ENCODE peak calls at places on chromosomes 1 and 21, in eight cellular contexts. One of them, this sample, is unnamed.

GRCh38 chr1:14215151-14215550 is 383.3 kb upstream of the KAZN start:
- DNase-seq in hypothalamus: no peak
- DNase-seq in activated naive CD4-positive, alpha-beta T cell: no peak
- DNase-seq in naive thymus-derived CD8-positive, alpha-beta T cell: no peak
- DNase-seq in anterior cingulate cortex: no peak
- DNase-seq in T-helper 17 cell: no peak
- DNase-seq in left cardiac atrium: no peak
- DNase-seq in fibroblast of villous mesenchyme: no peak
- DNase-seq in this sample: no peak

GRCh38 chr21:27804515-27804914 is 837.6 kb upstream of the ADAMTS5 start:
- DNase-seq in hypothalamus: no peak
- DNase-seq in activated naive CD4-positive, alpha-beta T cell: no peak
- DNase-seq in naive thymus-derived CD8-positive, alpha-beta T cell: no peak
- DNase-seq in anterior cingulate cortex: no peak
- DNase-seq in T-helper 17 cell: no peak
- DNase-seq in left cardiac atrium: no peak
- DNase-seq in fibroblast of villous mesenchyme: no peak
- DNase-seq in this sample: no peak

GRCh38 chr1:53073287-53073686 is 11.3 kb downstream of the PODN start:
- DNase-seq in hypothalamus: no peak
- DNase-seq in activated naive CD4-positive, alpha-beta T cell: no peak
- DNase-seq in naive thymus-derived CD8-positive, alpha-beta T cell: no peak
- DNase-seq in anterior cingulate cortex: no peak
- DNase-seq in T-helper 17 cell: no peak
- DNase-seq in left cardiac atrium: peak
- DNase-seq in fibroblast of villous mesenchyme: no peak
- DNase-seq in this sample: no peak

GRCh38 chr1:115671176-115672062 is 29.6 kb downstream of the VANGL1 start:
- DNase-seq in hypothalamus: no peak
- DNase-seq in activated naive CD4-positive, alpha-beta T cell: no peak
- DNase-seq in naive thymus-derived CD8-positive, alpha-beta T cell: no peak
- DNase-seq in anterior cingulate cortex: no peak
- DNase-seq in T-helper 17 cell: no peak
- DNase-seq in left cardiac atrium: no peak
- DNase-seq in fibroblast of villous mesenchyme: peak
- DNase-seq in this sample: no peak

GRCh38 chr1:77900687-77901293 is 12.4 kb downstream of the NEXN start:
- DNase-seq in hypothalamus: no peak
- DNase-seq in activated naive CD4-positive, alpha-beta T cell: no peak
- DNase-seq in naive thymus-derived CD8-positive, alpha-beta T cell: no peak
- DNase-seq in anterior cingulate cortex: no peak
- DNase-seq in T-helper 17 cell: no peak
- DNase-seq in left cardiac atrium: no peak
- DNase-seq in fibroblast of villous mesenchyme: peak
- DNase-seq in this sample: peak

GRCh38 chr1:101723415-101723814 is 273.3 kb downstream of the OLFM3 start:
- DNase-seq in hypothalamus: no peak
- DNase-seq in activated naive CD4-positive, alpha-beta T cell: no peak
- DNase-seq in naive thymus-derived CD8-positive, alpha-beta T cell: no peak
- DNase-seq in anterior cingulate cortex: no peak
- DNase-seq in T-helper 17 cell: no peak
- DNase-seq in left cardiac atrium: no peak
- DNase-seq in fibroblast of villous mesenchyme: no peak
- DNase-seq in this sample: no peak

GRCh38 chr1:221335161-221336101 is 406.5 kb downstream of the DUSP10 start:
- DNase-seq in hypothalamus: no peak
- DNase-seq in activated naive CD4-positive, alpha-beta T cell: no peak
- DNase-seq in naive thymus-derived CD8-positive, alpha-beta T cell: no peak
- DNase-seq in anterior cingulate cortex: peak
- DNase-seq in T-helper 17 cell: no peak
- DNase-seq in left cardiac atrium: peak
- DNase-seq in fibroblast of villous mesenchyme: peak
- DNase-seq in this sample: peak

GRCh38 chr1:21955474-21956281 is 18.6 kb upstream of the HSPG2 start:
- DNase-seq in hypothalamus: no peak
- DNase-seq in activated naive CD4-positive, alpha-beta T cell: no peak
- DNase-seq in naive thymus-derived CD8-positive, alpha-beta T cell: no peak
- DNase-seq in anterior cingulate cortex: no peak
- DNase-seq in T-helper 17 cell: no peak
- DNase-seq in left cardiac atrium: no peak
- DNase-seq in fibroblast of villous mesenchyme: no peak
- DNase-seq in this sample: peak

GRCh38 chr1:220544901-220545303 is 17.0 kb downstream of the MARK1 start:
- DNase-seq in hypothalamus: no peak
- DNase-seq in activated naive CD4-positive, alpha-beta T cell: no peak
- DNase-seq in naive thymus-derived CD8-positive, alpha-beta T cell: no peak
- DNase-seq in anterior cingulate cortex: no peak
- DNase-seq in T-helper 17 cell: no peak
- DNase-seq in left cardiac atrium: no peak
- DNase-seq in fibroblast of villous mesenchyme: peak
- DNase-seq in this sample: peak

GRCh38 chr1:165595561-165595960 is 35.5 kb upstream of the MGST3 start:
- DNase-seq in hypothalamus: no peak
- DNase-seq in activated naive CD4-positive, alpha-beta T cell: no peak
- DNase-seq in naive thymus-derived CD8-positive, alpha-beta T cell: no peak
- DNase-seq in anterior cingulate cortex: no peak
- DNase-seq in T-helper 17 cell: no peak
- DNase-seq in left cardiac atrium: no peak
- DNase-seq in fibroblast of villous mesenchyme: peak
- DNase-seq in this sample: no peak

GRCh38 chr1:1067284-1068076 is 6.6 kb downstream of the RNF223 start:
- DNase-seq in hypothalamus: no peak
- DNase-seq in activated naive CD4-positive, alpha-beta T cell: no peak
- DNase-seq in naive thymus-derived CD8-positive, alpha-beta T cell: no peak
- DNase-seq in anterior cingulate cortex: no peak
- DNase-seq in T-helper 17 cell: no peak
- DNase-seq in left cardiac atrium: no peak
- DNase-seq in fibroblast of villous mesenchyme: no peak
- DNase-seq in this sample: no peak

GRCh38 chr1:201637282-201638076 is 98.6 kb downstream of the NAV1 start:
- DNase-seq in hypothalamus: no peak
- DNase-seq in activated naive CD4-positive, alpha-beta T cell: no peak
- DNase-seq in naive thymus-derived CD8-positive, alpha-beta T cell: no peak
- DNase-seq in anterior cingulate cortex: no peak
- DNase-seq in T-helper 17 cell: no peak
- DNase-seq in left cardiac atrium: no peak
- DNase-seq in fibroblast of villous mesenchyme: peak
- DNase-seq in this sample: no peak

GRCh38 chr1:8004803-8005573 is 21.1 kb downstream of the ERRFI1 start:
- DNase-seq in hypothalamus: no peak
- DNase-seq in activated naive CD4-positive, alpha-beta T cell: no peak
- DNase-seq in naive thymus-derived CD8-positive, alpha-beta T cell: no peak
- DNase-seq in anterior cingulate cortex: no peak
- DNase-seq in T-helper 17 cell: no peak
- DNase-seq in left cardiac atrium: peak
- DNase-seq in fibroblast of villous mesenchyme: peak
- DNase-seq in this sample: no peak

GRCh38 chr1:117589531-117589930 is 16.3 kb upstream of the TENT5C start:
- DNase-seq in hypothalamus: no peak
- DNase-seq in activated naive CD4-positive, alpha-beta T cell: no peak
- DNase-seq in naive thymus-derived CD8-positive, alpha-beta T cell: no peak
- DNase-seq in anterior cingulate cortex: no peak
- DNase-seq in T-helper 17 cell: no peak
- DNase-seq in left cardiac atrium: no peak
- DNase-seq in fibroblast of villous mesenchyme: no peak
- DNase-seq in this sample: no peak

GRCh38 chr1:114108741-114109255 is 44.9 kb downstream of the SYT6 start:
- DNase-seq in hypothalamus: no peak
- DNase-seq in activated naive CD4-positive, alpha-beta T cell: no peak
- DNase-seq in naive thymus-derived CD8-positive, alpha-beta T cell: no peak
- DNase-seq in anterior cingulate cortex: no peak
- DNase-seq in T-helper 17 cell: no peak
- DNase-seq in left cardiac atrium: peak
- DNase-seq in fibroblast of villous mesenchyme: no peak
- DNase-seq in this sample: no peak

GRCh38 chr1:17904290-17904689 is 149.2 kb downstream of the ACTL8 start:
- DNase-seq in hypothalamus: no peak
- DNase-seq in activated naive CD4-positive, alpha-beta T cell: no peak
- DNase-seq in naive thymus-derived CD8-positive, alpha-beta T cell: no peak
- DNase-seq in anterior cingulate cortex: no peak
- DNase-seq in T-helper 17 cell: no peak
- DNase-seq in left cardiac atrium: no peak
- DNase-seq in fibroblast of villous mesenchyme: no peak
- DNase-seq in this sample: no peak

GRCh38 chr1:92486251-92487077 is at the start of gene GFI1:
- DNase-seq in hypothalamus: no peak
- DNase-seq in activated naive CD4-positive, alpha-beta T cell: no peak
- DNase-seq in naive thymus-derived CD8-positive, alpha-beta T cell: peak
- DNase-seq in anterior cingulate cortex: no peak
- DNase-seq in T-helper 17 cell: no peak
- DNase-seq in left cardiac atrium: peak
- DNase-seq in fibroblast of villous mesenchyme: peak
- DNase-seq in this sample: no peak

GRCh38 chr1:221742555-221743415 is 896 bp upstream of the DUSP10 start:
- DNase-seq in hypothalamus: peak
- DNase-seq in activated naive CD4-positive, alpha-beta T cell: peak
- DNase-seq in naive thymus-derived CD8-positive, alpha-beta T cell: peak
- DNase-seq in anterior cingulate cortex: peak
- DNase-seq in T-helper 17 cell: peak
- DNase-seq in left cardiac atrium: peak
- DNase-seq in fibroblast of villous mesenchyme: peak
- DNase-seq in this sample: peak

GRCh38 chr1:153389978-153390879 is 644 bp downstream of the S100A8 start:
- DNase-seq in hypothalamus: no peak
- DNase-seq in activated naive CD4-positive, alpha-beta T cell: no peak
- DNase-seq in naive thymus-derived CD8-positive, alpha-beta T cell: no peak
- DNase-seq in anterior cingulate cortex: no peak
- DNase-seq in T-helper 17 cell: no peak
- DNase-seq in left cardiac atrium: no peak
- DNase-seq in fibroblast of villous mesenchyme: no peak
- DNase-seq in this sample: no peak

GRCh38 chr1:4268262-4268889 is 368.3 kb upstream of the C1orf174 start:
- DNase-seq in hypothalamus: no peak
- DNase-seq in activated naive CD4-positive, alpha-beta T cell: no peak
- DNase-seq in naive thymus-derived CD8-positive, alpha-beta T cell: no peak
- DNase-seq in anterior cingulate cortex: no peak
- DNase-seq in T-helper 17 cell: no peak
- DNase-seq in left cardiac atrium: no peak
- DNase-seq in fibroblast of villous mesenchyme: no peak
- DNase-seq in this sample: no peak

GRCh38 chr1:20725189-20726106 is 7.1 kb downstream of the SH2D5 start:
- DNase-seq in hypothalamus: no peak
- DNase-seq in activated naive CD4-positive, alpha-beta T cell: no peak
- DNase-seq in naive thymus-derived CD8-positive, alpha-beta T cell: no peak
- DNase-seq in anterior cingulate cortex: no peak
- DNase-seq in T-helper 17 cell: no peak
- DNase-seq in left cardiac atrium: no peak
- DNase-seq in fibroblast of villous mesenchyme: peak
- DNase-seq in this sample: no peak

GRCh38 chr1:154534263-154534844 is 24.1 kb downstream of the UBE2Q1 start:
- DNase-seq in hypothalamus: no peak
- DNase-seq in activated naive CD4-positive, alpha-beta T cell: no peak
- DNase-seq in naive thymus-derived CD8-positive, alpha-beta T cell: no peak
- DNase-seq in anterior cingulate cortex: no peak
- DNase-seq in T-helper 17 cell: no peak
- DNase-seq in left cardiac atrium: no peak
- DNase-seq in fibroblast of villous mesenchyme: peak
- DNase-seq in this sample: no peak

GRCh38 chr21:45937721-45938452 is 43.7 kb upstream of the COL6A1 start:
- DNase-seq in hypothalamus: no peak
- DNase-seq in activated naive CD4-positive, alpha-beta T cell: no peak
- DNase-seq in naive thymus-derived CD8-positive, alpha-beta T cell: no peak
- DNase-seq in anterior cingulate cortex: no peak
- DNase-seq in T-helper 17 cell: no peak
- DNase-seq in left cardiac atrium: no peak
- DNase-seq in fibroblast of villous mesenchyme: no peak
- DNase-seq in this sample: no peak

GRCh38 chr1:233704125-233704881 is 90.4 kb downstream of the KCNK1 start:
- DNase-seq in hypothalamus: no peak
- DNase-seq in activated naive CD4-positive, alpha-beta T cell: no peak
- DNase-seq in naive thymus-derived CD8-positive, alpha-beta T cell: no peak
- DNase-seq in anterior cingulate cortex: no peak
- DNase-seq in T-helper 17 cell: no peak
- DNase-seq in left cardiac atrium: no peak
- DNase-seq in fibroblast of villous mesenchyme: peak
- DNase-seq in this sample: no peak

GRCh38 chr21:26055841-26056264 is 114.7 kb downstream of the APP start:
- DNase-seq in hypothalamus: no peak
- DNase-seq in activated naive CD4-positive, alpha-beta T cell: no peak
- DNase-seq in naive thymus-derived CD8-positive, alpha-beta T cell: no peak
- DNase-seq in anterior cingulate cortex: no peak
- DNase-seq in T-helper 17 cell: no peak
- DNase-seq in left cardiac atrium: no peak
- DNase-seq in fibroblast of villous mesenchyme: peak
- DNase-seq in this sample: no peak

GRCh38 chr1:168636642-168637111 is 60.3 kb downstream of the XCL1 start:
- DNase-seq in hypothalamus: no peak
- DNase-seq in activated naive CD4-positive, alpha-beta T cell: no peak
- DNase-seq in naive thymus-derived CD8-positive, alpha-beta T cell: no peak
- DNase-seq in anterior cingulate cortex: no peak
- DNase-seq in T-helper 17 cell: no peak
- DNase-seq in left cardiac atrium: peak
- DNase-seq in fibroblast of villous mesenchyme: peak
- DNase-seq in this sample: no peak

GRCh38 chr1:203271018-203271743 is 34.1 kb upstream of the BTG2 start:
- DNase-seq in hypothalamus: no peak
- DNase-seq in activated naive CD4-positive, alpha-beta T cell: no peak
- DNase-seq in naive thymus-derived CD8-positive, alpha-beta T cell: peak
- DNase-seq in anterior cingulate cortex: peak
- DNase-seq in T-helper 17 cell: peak
- DNase-seq in left cardiac atrium: peak
- DNase-seq in fibroblast of villous mesenchyme: peak
- DNase-seq in this sample: peak

GRCh38 chr1:225767591-225768540 is 9.8 kb upstream of the SRP9 start:
- DNase-seq in hypothalamus: no peak
- DNase-seq in activated naive CD4-positive, alpha-beta T cell: no peak
- DNase-seq in naive thymus-derived CD8-positive, alpha-beta T cell: no peak
- DNase-seq in anterior cingulate cortex: no peak
- DNase-seq in T-helper 17 cell: no peak
- DNase-seq in left cardiac atrium: peak
- DNase-seq in fibroblast of villous mesenchyme: peak
- DNase-seq in this sample: peak

GRCh38 chr1:210441028-210441427 is 112.3 kb downstream of the HHAT start:
- DNase-seq in hypothalamus: no peak
- DNase-seq in activated naive CD4-positive, alpha-beta T cell: no peak
- DNase-seq in naive thymus-derived CD8-positive, alpha-beta T cell: no peak
- DNase-seq in anterior cingulate cortex: no peak
- DNase-seq in T-helper 17 cell: no peak
- DNase-seq in left cardiac atrium: no peak
- DNase-seq in fibroblast of villous mesenchyme: no peak
- DNase-seq in this sample: no peak

This sample was measured in posterior cingulate gyrus.